ENCODE peak calls at places on chromosomes 13 and 19, in eight cellular contexts. V, P, X, C, T, N, F and D are unnamed samples.
A peak's percentile ranks its signal among the peaks of the same experiment; 100 is the strongest.

GRCh38 chr19:7625763-7626372 is 3.5 kb downstream of the XAB2 start:
- DNase-seq in V (no peak), P (no peak), F (no peak), X (no peak), N (no peak), T (peak; percentile 75), C (no peak), D (no peak)

GRCh38 chr13:43316997-43317396 is 293.6 kb downstream of the DNAJC15 start:
- DNase-seq in V (no peak), N (no peak), P (no peak), C (peak; percentile 34), X (peak; percentile 36), F (peak; percentile 24), T (no peak), D (peak; percentile 71)

GRCh38 chr19:29260477-29261317 is 47.7 kb upstream of the UQCRFS1 start:
- DNase-seq in T (no peak), P (no peak), F (no peak), V (no peak), C (no peak), X (no peak), N (no peak), D (no peak)

GRCh38 chr19:19528721-19529490 is at the start of gene YJEFN3:
- DNase-seq in X (no peak), F (no peak), N (no peak), V (no peak), T (no peak), P (no peak), C (peak; percentile 59), D (peak; percentile 44)

GRCh38 chr13:43156916-43157315 is 133.5 kb downstream of the DNAJC15 start:
- DNase-seq in F (no peak), C (no peak), N (no peak), V (no peak), X (no peak), P (no peak), T (no peak), D (peak; percentile 62)

GRCh38 chr13:30037766-30038165 is 187.3 kb upstream of the UBL3 start:
- DNase-seq in F (no peak), V (no peak), N (no peak), C (no peak), X (no peak), T (no peak), P (no peak), D (peak; percentile 70)

GRCh38 chr13:29888306-29888705 is 37.9 kb upstream of the UBL3 start:
- DNase-seq in C (no peak), P (peak; percentile 25), V (no peak), T (no peak), N (no peak), X (no peak), F (no peak), D (no peak)

GRCh38 chr13:32150239-32150638 is 118.7 kb downstream of the FRY start:
- DNase-seq in N (no peak), T (no peak), X (no peak), V (no peak), P (no peak), C (peak; percentile 32), F (no peak), D (no peak)

GRCh38 chr13:106129273-106129672 is 406.2 kb downstream of the EFNB2 start:
- DNase-seq in P (no peak), C (no peak), N (no peak), F (no peak), V (no peak), X (no peak), T (no peak), D (no peak)

GRCh38 chr13:44867825-44868224 is 121.4 kb downstream of the NUFIP1 start:
- DNase-seq in V (no peak), C (no peak), N (no peak), X (no peak), T (no peak), F (no peak), P (no peak), D (no peak)

GRCh38 chr13:65966991-65967451 is 1263.1 kb downstream of the PCDH9 start:
- DNase-seq in P (peak; percentile 48), N (no peak), F (no peak), T (no peak), X (no peak), V (no peak), C (no peak), D (peak; percentile 55)

GRCh38 chr13:37934339-37935191 is 65.0 kb upstream of the TRPC4 start:
- DNase-seq in C (peak; percentile 56), N (no peak), F (no peak), X (no peak), P (no peak), V (no peak), T (no peak), D (no peak)

GRCh38 chr13:78593652-78594494 is 9.5 kb downstream of the POU4F1 start:
- DNase-seq in F (no peak), P (no peak), V (no peak), T (peak; percentile 58), X (no peak), N (no peak), C (no peak), D (no peak)

GRCh38 chr13:73556902-73557301 is 498.1 kb downstream of the KLF5 start:
- DNase-seq in T (no peak), X (no peak), C (no peak), P (peak; percentile 76), F (no peak), V (no peak), N (no peak), D (peak; percentile 2)

GRCh38 chr13:75217949-75218348 is 264.0 kb downstream of the TBC1D4 start:
- DNase-seq in T (no peak), C (no peak), P (peak; percentile 7), V (no peak), F (no peak), X (no peak), N (no peak), D (peak; percentile 60)

GRCh38 chr13:41652735-41653361 is 195.5 kb downstream of the RGCC start:
- DNase-seq in T (no peak), F (peak; percentile 30), C (no peak), N (no peak), V (no peak), X (no peak), P (peak; percentile 26), D (peak; percentile 78)

GRCh38 chr13:110980921-110981320 is 66.1 kb upstream of the ANKRD10 start:
- DNase-seq in N (no peak), C (no peak), V (no peak), P (no peak), T (no peak), F (no peak), X (no peak), D (no peak)

GRCh38 chr13:73922728-73923393 is 211.3 kb downstream of the KLF12 start:
- DNase-seq in C (no peak), X (no peak), T (no peak), F (no peak), N (no peak), V (no peak), P (no peak), D (peak; percentile 39)

DNA sequence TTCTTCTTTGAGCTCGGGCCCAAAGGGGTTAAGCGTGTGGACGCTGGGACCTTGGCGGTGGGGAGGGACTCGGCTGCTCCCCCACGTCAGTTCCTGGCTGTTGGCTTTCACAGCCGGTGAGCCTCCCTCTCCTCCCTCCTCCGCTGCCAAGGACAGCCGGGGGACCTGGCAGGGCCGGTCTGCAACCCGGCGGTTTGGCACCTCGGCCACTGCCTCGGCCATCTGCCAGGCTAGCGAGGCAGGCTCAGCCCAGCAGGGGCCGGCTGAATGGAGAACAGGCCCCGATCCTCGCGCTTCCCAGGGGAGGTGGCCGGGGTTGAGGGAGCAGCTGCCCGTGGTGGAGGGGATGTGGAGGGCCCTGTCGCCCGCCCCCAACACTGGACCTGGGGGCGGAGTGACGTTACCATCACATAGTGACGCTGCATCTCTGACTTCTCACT is 5.0 kb downstream of the TLE5 start:
- DNase-seq in C (peak; percentile 93), F (peak; percentile 93), P (peak; percentile 62), V (peak; percentile 77), X (peak; percentile 96), N (peak; percentile 93), T (peak; percentile 90), D (peak; percentile 73)
- H3K4me3 ChIP-seq in C (peak overlapping the region; percentile 5), F (no peak overlapping the region), P (no peak overlapping the region), V (no peak overlapping the region), X (no peak overlapping the region), N (no peak overlapping the region), T (no peak overlapping the region), D (no peak overlapping the region)

GRCh38 chr19:36152061-36152885 is at the start of gene COX7A1:
- DNase-seq in P (no peak), N (no peak), T (peak; percentile 76), X (peak; percentile 73), V (peak; percentile 53), C (peak; percentile 93), F (no peak), D (peak; percentile 18)
- H3K4me3 ChIP-seq in P (no peak within 1 kb of the TSS), N (peak within 1 kb of the TSS; percentile 54), T (peak within 1 kb of the TSS; percentile 43), X (peak within 1 kb of the TSS; percentile 58), V (peak within 1 kb of the TSS; percentile 39), C (peak within 1 kb of the TSS; percentile 86), F (peak within 1 kb of the TSS; percentile 32), D (peak within 1 kb of the TSS; percentile 26)

GRCh38 chr19:4877753-4878490 is 10.5 kb upstream of the PLIN3 start:
- DNase-seq in F (peak; percentile 76), X (no peak), T (no peak), N (peak; percentile 31), V (peak; percentile 21), C (peak; percentile 74), P (no peak), D (peak; percentile 43)
- H3K4me3 ChIP-seq in F (no peak overlapping the region), X (no peak overlapping the region), T (no peak overlapping the region), N (no peak overlapping the region), V (no peak overlapping the region), C (no peak overlapping the region), P (no peak overlapping the region), D (no peak overlapping the region)

GRCh38 chr13:113447596-113447995 is 5.7 kb downstream of the ADPRHL1 start:
- DNase-seq in C (no peak), V (no peak), F (no peak), N (no peak), P (no peak), X (no peak), T (no peak), D (no peak)

GRCh38 chr13:113451951-113452421 is 1.3 kb downstream of the ADPRHL1 start:
- DNase-seq in F (no peak), N (no peak), V (no peak), X (no peak), C (peak; percentile 89), T (no peak), P (no peak), D (no peak)

GRCh38 chr13:113448545-113448884 is 4.8 kb downstream of the ADPRHL1 start:
- DNase-seq in P (no peak), N (peak; percentile 70), T (no peak), F (no peak), X (peak; percentile 27), C (peak; percentile 83), V (no peak), D (no peak)

GRCh38 chr13:113448885-113449692 is 4.2 kb downstream of the ADPRHL1 start:
- DNase-seq in C (peak; percentile 67), N (peak; percentile 86), V (no peak), P (no peak), T (no peak), X (peak; percentile 80), F (no peak), D (no peak)

DNA sequence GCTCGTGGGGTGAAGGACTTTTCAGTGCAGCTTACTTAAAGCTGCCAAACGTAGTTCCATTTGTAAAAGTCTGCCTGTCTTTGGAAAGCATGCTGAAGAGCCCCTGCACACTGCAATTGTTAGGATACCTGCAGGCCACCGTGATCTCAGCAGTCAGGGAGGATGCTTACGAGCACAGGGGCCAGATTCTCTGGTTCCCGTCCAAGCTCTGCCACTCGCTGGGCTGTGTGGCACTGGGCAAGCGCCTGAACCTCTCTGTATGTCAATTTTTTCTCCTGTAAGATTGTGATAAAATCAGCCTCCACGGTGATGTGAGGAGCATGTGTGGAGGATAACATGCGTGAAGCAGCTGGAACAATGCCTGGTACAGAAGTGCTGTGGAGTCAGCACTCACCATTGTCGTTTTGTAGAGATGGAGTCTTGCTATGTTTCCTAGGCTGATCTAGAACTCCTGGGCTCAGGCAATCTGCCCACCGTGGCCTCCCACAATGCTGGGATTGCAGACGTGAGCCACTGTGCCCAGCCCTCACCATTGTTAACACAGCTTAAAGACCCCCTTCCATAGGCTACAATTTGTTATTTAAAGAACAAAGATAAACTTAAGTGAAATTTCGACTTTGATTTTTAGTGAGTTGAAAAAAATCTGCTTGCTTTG is 3.5 kb downstream of the ADPRHL1 start:
- DNase-seq in V (no peak), N (no peak), P (no peak), C (no peak), X (no peak), F (no peak), T (no peak), D (no peak)
- H3K4me3 ChIP-seq in V (peak overlapping the region; percentile 31), N (peak overlapping the region; percentile 40), P (peak overlapping the region; percentile 62), C (peak overlapping the region; percentile 44), X (peak overlapping the region; percentile 50), F (peak overlapping the region; percentile 0), T (no peak overlapping the region), D (no peak overlapping the region)